ENCODE peak calls at places on chromosomes 16 and 17, in five cellular contexts. M, X, I, U and Y are unnamed samples.

GRCh38 chr16:345686-346231 is 6.8 kb downstream of the AXIN1 start:
- DNase-seq in M (no peak), X (no peak), I (no peak), U (no peak), Y (no peak)

GRCh38 chr17:59001158-59001814 is 105.4 kb downstream of the TRIM37 start:
- DNase-seq in M (no peak), I (no peak), X (no peak), U (peak), Y (no peak)

GRCh38 chr17:17665255-17665654 is 16.0 kb upstream of the RAI1 start:
- DNase-seq in X (no peak), I (no peak), U (no peak), M (no peak), Y (no peak)

GRCh38 chr17:74842146-74842598 is 17.5 kb downstream of the GRIN2C start:
- DNase-seq in M (no peak), I (peak), X (no peak), U (no peak), Y (no peak)

GRCh38 chr17:27491713-27492190 is 35.5 kb downstream of the KSR1 start:
- DNase-seq in I (no peak), X (no peak), U (no peak), M (peak), Y (no peak)

GRCh38 chr17:47726796-47727703 is 6.0 kb upstream of the TBX21 start:
- DNase-seq in I (no peak), M (no peak), X (no peak), U (no peak), Y (no peak)

GRCh38 chr17:59257101-59257500 is 36.8 kb downstream of the GDPD1 start:
- DNase-seq in X (no peak), U (no peak), I (no peak), M (no peak), Y (no peak)

GRCh38 chr16:86772671-86773338 is 194.5 kb downstream of the FOXL1 start:
- DNase-seq in I (no peak), U (no peak), X (peak), M (no peak), Y (no peak)

GRCh38 chr16:87115646-87116045 is 201.5 kb downstream of the C16orf95 start:
- DNase-seq in X (no peak), U (no peak), M (no peak), I (no peak), Y (no peak)

GRCh38 chr16:88338111-88338510 is 44.6 kb upstream of the ZNF469 start:
- DNase-seq in U (no peak), I (peak), M (no peak), X (no peak), Y (no peak)